ENCODE peak calls at places on chromosomes 16 and 17, in nine cellular contexts. S is A549, A is HCT116, M is K562, V is SK-N-SH, Z is GM23338, K is GM12878, I is HepG2, G is Panc1. W is an unnamed sample.
A peak's percentile ranks its signal among the peaks of the same experiment; 100 is the strongest.

GRCh38 chr17:40018211-40019121 is 3.2 kb downstream of the CSF3 start:
- DNase-seq in K (no peak), I (no peak), S (no peak), A (no peak), G (no peak), M (no peak), V (peak; percentile 25), Z (peak; percentile 64), W (no peak)

GRCh38 chr17:17793378-17794214 is 43.2 kb downstream of the SREBF1 start:
- DNase-seq in M (no peak), K (no peak), A (no peak), S (no peak), Z (no peak), G (no peak), V (no peak), I (no peak), W (no peak)

GRCh38 chr16:30797670-30798309 is 10.8 kb upstream of the ZNF629 start:
- DNase-seq in I (peak; percentile 45), G (no peak), K (no peak), Z (no peak), V (no peak), S (peak; percentile 51), M (no peak), A (no peak), W (no peak)

GRCh38 chr16:4123617-4124300 is 7.5 kb upstream of the ADCY9 start:
- DNase-seq in S (no peak), M (no peak), A (no peak), G (no peak), V (no peak), K (no peak), I (no peak), Z (no peak), W (no peak)

GRCh38 chr16:71344315-71344905 is 14.1 kb upstream of the CALB2 start:
- DNase-seq in K (no peak), G (no peak), Z (no peak), S (no peak), V (no peak), A (no peak), I (no peak), M (no peak), W (no peak)

GRCh38 chr17:17300624-17301568 is 2.3 kb upstream of the NT5M start:
- DNase-seq in V (no peak), G (peak; percentile 57), A (no peak), Z (peak; percentile 97), K (no peak), M (no peak), I (no peak), S (peak; percentile 95), W (no peak)

GRCh38 chr17:82449883-82450356 is 632 bp downstream of the CYBC1 start:
- DNase-seq in Z (no peak), S (no peak), M (no peak), A (no peak), G (no peak), I (no peak), K (no peak), V (no peak), W (peak; percentile 11)

GRCh38 chr16:81996664-81997529 is 14.4 kb downstream of the SDR42E1 start:
- DNase-seq in V (no peak), Z (peak; percentile 73), I (peak; percentile 52), K (no peak), M (peak; percentile 39), S (peak; percentile 58), A (peak; percentile 60), G (no peak), W (peak; percentile 10)

GRCh38 chr17:79811036-79811887 is 14.4 kb upstream of the CBX8 start:
- DNase-seq in G (no peak), K (no peak), V (peak; percentile 97), Z (peak; percentile 65), I (peak; percentile 64), S (peak; percentile 87), M (peak; percentile 77), A (peak; percentile 50), W (no peak)

GRCh38 chr16:85753559-85753958 is 2.7 kb upstream of the C16orf74 start:
- DNase-seq in I (no peak), Z (no peak), M (no peak), V (no peak), K (no peak), A (no peak), G (no peak), S (no peak), W (no peak)

GRCh38 chr16:74582984-74583383 is 23.9 kb downstream of the GLG1 start:
- DNase-seq in Z (no peak), A (no peak), S (peak; percentile 18), G (no peak), K (no peak), M (no peak), V (no peak), I (no peak), W (no peak)

GRCh38 chr16:19829844-19830703 is 54.6 kb downstream of the GPRC5B start:
- DNase-seq in M (no peak), G (no peak), Z (no peak), S (no peak), I (no peak), K (no peak), V (no peak), A (no peak), W (no peak)

GRCh38 chr17:78541488-78542237 is 35.5 kb downstream of the DNAH17 start:
- DNase-seq in M (peak; percentile 57), A (peak; percentile 36), I (no peak), V (no peak), K (no peak), G (no peak), Z (no peak), S (peak; percentile 95), W (no peak)

GRCh38 chr17:37742114-37742761 is 2.6 kb downstream of the HNF1B start:
- DNase-seq in K (no peak), M (no peak), I (no peak), G (no peak), V (peak; percentile 62), A (no peak), Z (peak; percentile 70), S (peak; percentile 59), W (no peak)

GRCh38 chr17:73354423-73355284 is 42.9 kb upstream of the CDC42EP4 start:
- DNase-seq in V (no peak), K (no peak), M (no peak), Z (no peak), G (no peak), A (no peak), S (no peak), I (no peak), W (no peak)

GRCh38 chr17:48929812-48930165 is 14.9 kb downstream of the SNF8 start:
- DNase-seq in V (no peak), S (no peak), G (no peak), K (no peak), A (no peak), M (no peak), Z (no peak), I (no peak), W (no peak)

GRCh38 chr16:63289834-63290460 is 1253.7 kb upstream of the CDH8 start:
- DNase-seq in I (peak; percentile 44), G (peak; percentile 46), A (no peak), M (peak; percentile 14), K (no peak), Z (peak; percentile 80), V (peak; percentile 48), S (peak; percentile 48), W (peak; percentile 29)

GRCh38 chr16:89923640-89924297 is 627 bp downstream of the TUBB3 start:
- DNase-seq in K (no peak), I (peak; percentile 56), V (peak; percentile 61), A (no peak), Z (peak; percentile 66), M (no peak), S (no peak), G (no peak), W (no peak)

GRCh38 chr17:44219636-44220210 is at the start of gene UBTF:
- DNase-seq in V (peak; percentile 81), G (no peak), Z (peak; percentile 75), A (no peak), M (peak; percentile 80), S (peak; percentile 78), K (no peak), I (peak; percentile 51), W (no peak)
- H3K27ac ChIP-seq in V (peak within 1 kb of the TSS; percentile 84), G (peak within 1 kb of the TSS; percentile 87), Z (peak within 1 kb of the TSS; percentile 90), A (peak within 1 kb of the TSS; percentile 100), M (peak within 1 kb of the TSS; percentile 98), S (peak within 1 kb of the TSS; percentile 99), K (peak within 1 kb of the TSS; percentile 91), I (peak within 1 kb of the TSS; percentile 89), W (peak within 1 kb of the TSS; percentile 96)

DNA sequence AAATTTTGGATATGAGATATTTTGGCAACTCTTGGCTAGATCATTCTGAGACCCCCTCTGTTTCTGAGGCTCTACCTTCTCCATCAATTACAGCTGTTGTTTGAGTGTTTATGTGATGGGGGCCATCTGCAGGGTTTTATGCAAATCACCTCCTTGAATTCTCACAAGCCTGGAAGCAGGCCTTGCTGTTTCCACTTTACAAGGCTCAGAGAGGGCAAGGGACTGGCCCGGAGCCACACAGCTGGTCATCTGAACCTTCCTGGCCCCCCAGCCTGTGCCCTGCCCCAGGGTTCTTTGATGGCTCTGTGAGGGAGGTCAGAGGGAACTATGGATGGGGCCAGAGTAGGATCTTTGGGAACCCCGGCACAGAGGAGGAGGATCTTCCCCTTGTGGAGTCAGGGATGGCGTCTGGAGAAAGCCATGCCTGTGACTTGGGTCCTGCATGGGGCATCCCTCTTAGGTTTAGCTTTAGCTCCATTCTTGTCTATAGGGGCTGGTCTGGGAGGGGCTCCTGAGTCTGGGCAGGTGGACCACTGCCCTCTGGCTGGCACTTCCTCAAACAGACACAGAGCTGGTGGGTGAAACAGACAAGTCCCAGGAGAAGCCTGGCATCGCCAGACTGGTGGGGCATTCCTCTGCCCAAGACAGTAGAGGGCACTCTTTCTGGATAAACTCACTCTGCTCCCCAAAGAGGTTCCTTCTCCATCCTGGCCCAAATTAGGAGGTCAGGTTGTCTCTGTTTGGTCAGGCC is 26.2 kb downstream of the IL21R start:
- DNase-seq in Z (no peak), A (no peak), K (no peak), V (no peak), M (no peak), I (no peak), G (no peak), S (no peak), W (peak; percentile 36)
- H3K4me3 ChIP-seq in Z (no peak overlapping the region), A (no peak overlapping the region), K (peak overlapping the region; percentile 61), V (no peak overlapping the region), M (no peak overlapping the region), I (no peak overlapping the region), G (no peak overlapping the region), S (no peak overlapping the region), W (no peak overlapping the region)

DNA sequence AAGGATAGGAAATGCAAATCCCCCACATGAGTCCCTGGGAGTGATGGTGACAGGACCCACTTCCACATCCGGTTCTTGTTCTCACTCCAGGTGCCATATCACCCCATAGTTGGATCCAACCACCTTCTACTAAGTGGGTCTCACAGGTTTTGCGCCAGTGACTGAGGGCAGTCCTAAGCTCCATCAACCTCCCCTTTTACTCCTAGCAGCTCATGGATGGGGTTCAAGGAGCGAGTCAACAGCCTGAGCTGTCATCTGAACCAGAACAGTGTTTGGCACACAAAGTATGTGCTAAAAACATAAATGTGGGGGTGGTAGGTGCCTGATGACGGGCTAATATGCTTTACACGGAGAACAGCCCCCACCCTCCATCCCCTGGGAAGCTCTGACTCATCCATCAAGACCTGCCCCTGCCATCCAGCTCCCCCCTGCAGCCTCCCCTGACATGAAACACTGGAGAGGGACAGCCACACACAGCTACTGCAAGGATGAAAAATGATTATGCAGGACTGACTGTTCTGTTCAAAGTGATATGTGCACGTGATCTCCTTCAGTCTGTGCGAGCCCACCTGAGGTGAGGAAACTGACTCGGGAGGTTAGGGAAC is 143.2 kb upstream of the CDH5 start:
- DNase-seq in M (no peak), K (no peak), S (no peak), I (no peak), G (no peak), Z (no peak), A (no peak), V (no peak), W (no peak)
- TF ChIP-seq REST in M (no peak), K (no peak), S (no peak), I (no peak), G (no peak), Z (no peak), A (no peak), V (no peak), W (no peak)

GRCh38 chr16:67394271-67395104 is 1.2 kb upstream of the TPPP3 start:
- DNase-seq in S (no peak), G (no peak), Z (peak; percentile 69), V (no peak), A (no peak), K (no peak), I (no peak), M (no peak), W (no peak)
- H3K27ac ChIP-seq in S (no peak overlapping the region), G (no peak overlapping the region), Z (no peak overlapping the region), V (peak overlapping the region; percentile 64), A (no peak overlapping the region), K (no peak overlapping the region), I (no peak overlapping the region), M (no peak overlapping the region), W (no peak overlapping the region)

W was measured in HL-60.